ENCODE peak calls at places on chromosomes 7 and 10, in five cellular contexts. T is IMR-90, H is A549, Y is K562, J is HepG2. K is an unnamed sample.

GRCh38 chr7:29075621-29076020 is 70.7 kb downstream of the CPVL start:
- DNase-seq in H (no peak), T (no peak), Y (no peak), J (no peak), K (no peak)

GRCh38 chr7:107089627-107090026 is 45.1 kb downstream of the PRKAR2B start:
- DNase-seq in Y (no peak), J (no peak), T (no peak), H (no peak), K (no peak)

GRCh38 chr7:29038463-29038862 is 80.3 kb upstream of the TRIL start:
- DNase-seq in T (no peak), Y (no peak), H (no peak), J (no peak), K (no peak)

GRCh38 chr10:59876695-59877094 is 29.7 kb downstream of the CCDC6 start:
- DNase-seq in Y (no peak), T (peak; percentile 45), J (no peak), H (no peak), K (no peak)

GRCh38 chr10:17220652-17221100 is 7.4 kb upstream of the VIM start:
- DNase-seq in H (no peak), T (peak; percentile 28), J (no peak), Y (no peak), K (no peak)

GRCh38 chr7:5514440-5515035 is 90.9 kb upstream of the TNRC18 start:
- DNase-seq in H (no peak), T (peak; percentile 59), J (peak; percentile 68), Y (no peak), K (no peak)

GRCh38 chr7:12267542-12267941 is 56.4 kb downstream of the TMEM106B start:
- DNase-seq in J (no peak), T (no peak), Y (no peak), H (no peak), K (no peak)

GRCh38 chr7:117648203-117648866 is 168.5 kb downstream of the CFTR start:
- DNase-seq in H (no peak), J (no peak), T (no peak), Y (no peak), K (no peak)

GRCh38 chr10:90847436-90847835 is 10.4 kb downstream of the HTR7 start:
- DNase-seq in J (no peak), Y (no peak), H (no peak), T (peak; percentile 37), K (no peak)

GRCh38 chr10:129936923-129937300 is 27.2 kb downstream of the EBF3 start:
- DNase-seq in Y (no peak), J (no peak), H (no peak), T (no peak), K (no peak)

GRCh38 chr10:122287584-122287983 is 16.5 kb downstream of the BTBD16 start:
- DNase-seq in T (no peak), H (no peak), J (no peak), Y (no peak), K (no peak)

GRCh38 chr7:41134242-41134872 is 568.5 kb downstream of the INHBA start:
- DNase-seq in J (no peak), T (peak; percentile 55), H (no peak), Y (no peak), K (no peak)

GRCh38 chr7:105678811-105679495 is 97.7 kb upstream of the EFCAB10 start:
- DNase-seq in H (no peak), J (no peak), T (peak; percentile 50), Y (peak; percentile 50), K (no peak)

GRCh38 chr7:100694196-100694745 is at the start of gene GIGYF1:
- DNase-seq in T (peak; percentile 58), Y (peak; percentile 99), J (peak; percentile 33), H (peak; percentile 84), K (no peak)

GRCh38 chr7:15288746-15289145 is 273.1 kb downstream of the AGMO start:
- DNase-seq in T (no peak), Y (no peak), H (no peak), J (no peak), K (no peak)

GRCh38 chr10:128908109-128908898 is 558.7 kb upstream of the MGMT start:
- DNase-seq in H (no peak), J (no peak), Y (no peak), T (no peak), K (no peak)

GRCh38 chr7:6165521-6166325 is 106.7 kb downstream of the CYTH3 start:
- DNase-seq in T (no peak), H (no peak), J (no peak), Y (no peak), K (no peak)

GRCh38 chr7:155244675-155245074 is 53.0 kb upstream of the INSIG1 start:
- DNase-seq in J (no peak), T (no peak), H (no peak), Y (no peak), K (no peak)

GRCh38 chr10:68330852-68331454 is 911 bp upstream of the HNRNPH3 start:
- DNase-seq in Y (no peak), J (no peak), H (no peak), T (peak; percentile 23), K (no peak)

GRCh38 chr10:86229378-86229777 is 137.2 kb downstream of the GRID1 start:
- DNase-seq in H (no peak), T (no peak), Y (no peak), J (no peak), K (no peak)

GRCh38 chr10:111479966-111480365 is 403.1 kb downstream of the ADRA2A start:
- DNase-seq in Y (no peak), J (no peak), H (no peak), T (no peak), K (no peak)

GRCh38 chr10:21497177-21497807 is 28.2 kb downstream of the SKIDA1 start:
- DNase-seq in J (peak; percentile 88), Y (peak; percentile 60), T (peak; percentile 62), H (peak; percentile 96), K (no peak)

GRCh38 chr7:5709347-5709950 is 72.0 kb downstream of the RNF216 start:
- DNase-seq in T (peak; percentile 33), H (no peak), Y (no peak), J (no peak), K (no peak)

GRCh38 chr7:101772508-101773306 is 44.7 kb upstream of the CUX1 start:
- DNase-seq in J (no peak), Y (no peak), H (no peak), T (no peak), K (no peak)

GRCh38 chr7:76372984-76373833 is 14.4 kb upstream of the YWHAG start:
- DNase-seq in H (peak; percentile 83), J (no peak), T (peak; percentile 83), Y (peak; percentile 91), K (no peak)

GRCh38 chr10:810351-810846 is 120.9 kb upstream of the DIP2C start:
- DNase-seq in H (no peak), J (no peak), Y (no peak), T (peak; percentile 49), K (no peak)

GRCh38 chr10:79292026-79292425 is 55.2 kb upstream of the PPIF start:
- DNase-seq in J (no peak), T (no peak), H (no peak), Y (no peak), K (no peak)

GRCh38 chr10:79296431-79296830 is 50.8 kb upstream of the PPIF start:
- DNase-seq in T (no peak), J (no peak), H (no peak), Y (no peak), K (no peak)

GRCh38 chr10:79295593-79295992 is 51.7 kb upstream of the PPIF start:
- DNase-seq in J (no peak), H (no peak), Y (no peak), T (no peak), K (no peak)

GRCh38 chr10:79292789-79293746 is 54.2 kb upstream of the PPIF start:
- DNase-seq in J (peak; percentile 18), H (peak; percentile 73), Y (peak; percentile 88), T (no peak), K (peak; percentile 80)

GRCh38 chr10:79293841-79294705 is 53.2 kb upstream of the PPIF start:
- DNase-seq in J (no peak), T (peak; percentile 72), H (no peak), Y (no peak), K (no peak)
- TF ChIP-seq MAFK in J (no peak), T (no peak), H (no peak), Y (no peak), K (no peak)

GRCh38 chr7:130844811-130845580 is 111.0 kb upstream of the KLF14 start:
- DNase-seq in T (peak; percentile 56), Y (no peak), J (no peak), H (peak; percentile 59), K (no peak)
- TF ChIP-seq MAFK in T (no peak), Y (no peak), J (no peak), H (no peak), K (no peak)

GRCh38 chr7:3109516-3109915 is 65.8 kb upstream of the CARD11 start:
- DNase-seq in J (no peak), T (no peak), H (no peak), Y (no peak), K (no peak)
- TF ChIP-seq MAFK in J (no peak), T (no peak), H (no peak), Y (no peak), K (no peak)

GRCh38 chr10:118148245-118148644 is 101.5 kb upstream of the RAB11FIP2 start:
- DNase-seq in Y (no peak), H (no peak), J (no peak), T (no peak), K (no peak)

GRCh38 chr10:118151461-118151860 is 104.7 kb upstream of the RAB11FIP2 start:
- DNase-seq in J (no peak), H (no peak), T (no peak), Y (no peak), K (no peak)
- TF ChIP-seq MAFK in J (no peak), H (no peak), T (no peak), Y (no peak), K (no peak)

DNA sequence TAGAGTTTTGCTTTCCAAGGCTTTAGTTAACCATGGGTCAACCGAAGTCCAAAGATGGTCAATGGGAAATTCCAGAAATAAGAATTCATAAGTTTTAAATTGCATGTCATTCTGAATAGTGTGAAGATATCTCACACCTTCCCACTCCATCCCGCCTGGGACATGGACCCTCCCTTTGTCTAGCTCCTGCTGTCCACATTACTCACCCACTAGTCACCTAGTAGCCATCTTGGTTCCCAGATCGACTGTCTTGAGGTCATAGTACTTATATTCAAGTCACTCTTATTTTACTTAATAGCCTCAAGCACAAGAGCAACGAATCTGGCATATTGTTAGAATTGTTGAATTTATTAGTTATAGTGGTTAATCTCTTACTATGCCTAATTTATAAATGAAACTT is 366.6 kb downstream of the PRPF18 start:
- DNase-seq in T (peak; percentile 35), H (no peak), J (no peak), Y (no peak), K (no peak)
- TF ChIP-seq MAFK in T (no peak), H (no peak), J (no peak), Y (no peak), K (no peak)